ENCODE peak calls at places on chromosomes 7 and 10, in nine cellular contexts. C is GOT3; H is AG08395; R is GM12891; Y is H54; E is stimulated activated CD8-positive, alpha-beta memory T cell treated with anti-CD3 and anti-CD28 coated beads, Interleukin-2, amount 100 ng/mL, for 48 hours; G is H4; K is NCI-H774; U is astrocyte of the spinal cord. W is an unnamed sample.

GRCh38 chr10:71725998-71726672 is 6.6 kb upstream of the C10orf105 start:
- DNase-seq in C (no peak), H (peak), R (no peak), Y (peak), E (peak), G (peak), K (no peak), U (no peak), W (no peak)

GRCh38 chr7:73329861-73330581 is 2.1 kb downstream of the FKBP6 start:
- DNase-seq in C (no peak), H (peak), R (no peak), Y (no peak), E (no peak), G (no peak), K (no peak), U (peak), W (no peak)

GRCh38 chr7:2049782-2050510 is 182.8 kb downstream of the MAD1L1 start:
- DNase-seq in C (no peak), H (no peak), R (no peak), Y (no peak), E (peak), G (no peak), K (no peak), U (no peak), W (no peak)

GRCh38 chr10:27744478-27745379 is 890 bp downstream of the MKX start:
- DNase-seq in C (no peak), H (peak), R (peak), Y (peak), E (no peak), G (no peak), K (no peak), U (peak), W (no peak)

GRCh38 chr7:127683776-127684681 is 32.0 kb downstream of the SND1 start:
- DNase-seq in C (no peak), H (no peak), R (no peak), Y (no peak), E (no peak), G (no peak), K (peak), U (peak), W (no peak)

GRCh38 chr7:94374231-94374630 is 20.5 kb upstream of the COL1A2 start:
- DNase-seq in C (peak), H (peak), R (no peak), Y (peak), E (no peak), G (peak), K (no peak), U (peak), W (no peak)

GRCh38 chr10:71582019-71582418 is 137.6 kb downstream of the C10orf105 start:
- DNase-seq in C (no peak), H (peak), R (no peak), Y (peak), E (no peak), G (no peak), K (no peak), U (peak), W (no peak)

GRCh38 chr7:119964640-119965542 is 308.1 kb upstream of the KCND2 start:
- DNase-seq in C (no peak), H (no peak), R (no peak), Y (no peak), E (no peak), G (no peak), K (no peak), U (peak), W (no peak)

GRCh38 chr10:70331486-70332268 is 47.9 kb upstream of the NPFFR1 start:
- DNase-seq in C (peak), H (peak), R (peak), Y (peak), E (no peak), G (peak), K (peak), U (peak), W (peak)

GRCh38 chr7:44081266-44081748 is 1.0 kb downstream of the POLM start:
- DNase-seq in C (no peak), H (no peak), R (no peak), Y (no peak), E (no peak), G (no peak), K (no peak), U (no peak), W (no peak)

GRCh38 chr10:132965411-132966057 is 23.2 kb upstream of the CFAP46 start:
- DNase-seq in C (no peak), H (no peak), R (no peak), Y (no peak), E (no peak), G (no peak), K (no peak), U (no peak), W (no peak)

GRCh38 chr7:149865437-149865836 is 8.3 kb upstream of the ATP6V0E2 start:
- DNase-seq in C (no peak), H (no peak), R (no peak), Y (no peak), E (no peak), G (no peak), K (no peak), U (no peak), W (no peak)

W was measured in HCT116.